ENCODE peak calls at places on chromosome 15, in five cellular contexts. Y is endodermal cell, X is A549, D is activated T-cell treated with anti-CD3 and anti-CD28 coated beads for 24 hours, F is lower leg skin. H is an unnamed sample.

GRCh38 chr15:29428925-29429573 is 159.4 kb upstream of the NSMCE3 start:
- DNase-seq in Y (no peak), X (no peak), D (no peak), F (peak), H (no peak)

GRCh38 chr15:70100495-70101331 is 3.0 kb upstream of the TLE3 start:
- DNase-seq in X (peak), Y (peak), D (peak), F (peak), H (peak)

GRCh38 chr15:77645602-77646001 is 12.9 kb upstream of the LINGO1 start:
- DNase-seq in X (no peak), D (no peak), Y (no peak), F (no peak), H (no peak)

GRCh38 chr15:35308802-35309201 is 223.7 kb upstream of the NANOGP8 start:
- DNase-seq in D (no peak), F (no peak), X (no peak), Y (no peak), H (no peak)

GRCh38 chr15:87619161-87619960 is 637.2 kb downstream of the NTRK3 start:
- DNase-seq in X (no peak), D (no peak), Y (peak), F (no peak), H (peak)

GRCh38 chr15:82572311-82572710 is 32.1 kb upstream of the RPS17 start:
- DNase-seq in X (no peak), D (no peak), F (no peak), Y (no peak), H (no peak)

GRCh38 chr15:40493089-40493840 is 22.5 kb downstream of the CHST14 start:
- DNase-seq in F (no peak), X (no peak), D (peak), Y (no peak), H (no peak)

GRCh38 chr15:66842710-66843441 is 140.8 kb downstream of the SMAD6 start:
- DNase-seq in D (no peak), Y (peak), X (peak), F (peak), H (peak)

GRCh38 chr15:100879461-100880138 is at the start of gene ALDH1A3:
- DNase-seq in Y (peak), X (peak), F (no peak), D (peak), H (peak)

GRCh38 chr15:58980351-58980939 is 7.0 kb upstream of the RNF111 start:
- DNase-seq in F (no peak), D (no peak), X (peak), Y (no peak), H (no peak)

GRCh38 chr15:58555168-58556027 is 123.6 kb downstream of the LIPC start:
- DNase-seq in Y (peak), D (no peak), X (no peak), F (peak), H (no peak)

GRCh38 chr15:24760066-24760465 is 84.5 kb downstream of the NPAP1 start:
- DNase-seq in D (no peak), Y (no peak), F (no peak), X (no peak), H (no peak)

GRCh38 chr15:96619171-96619570 is 288.7 kb downstream of the NR2F2 start:
- DNase-seq in Y (peak), D (no peak), F (no peak), X (no peak), H (no peak)

GRCh38 chr15:101046826-101047225 is 127.7 kb downstream of the LRRK1 start:
- DNase-seq in D (no peak), X (no peak), F (peak), Y (peak), H (no peak)

GRCh38 chr15:77541421-77542181 is 91.1 kb downstream of the LINGO1 start:
- DNase-seq in X (no peak), D (no peak), F (no peak), Y (peak), H (peak)

GRCh38 chr15:69713726-69714559 is 261.3 kb downstream of the RPLP1 start:
- DNase-seq in Y (no peak), X (no peak), D (peak), F (no peak), H (no peak)

GRCh38 chr15:70093070-70093469 is 4.6 kb downstream of the TLE3 start:
- DNase-seq in Y (no peak), D (no peak), X (no peak), F (no peak), H (no peak)

GRCh38 chr15:68812069-68812468 is 8.6 kb downstream of the ANP32A start:
- DNase-seq in X (no peak), Y (no peak), F (peak), D (no peak), H (no peak)

GRCh38 chr15:76866716-76867321 is 38.3 kb downstream of the SCAPER start:
- DNase-seq in Y (no peak), D (no peak), F (no peak), X (peak), H (no peak)

GRCh38 chr15:85168642-85169173 is 187.1 kb downstream of the PDE8A start:
- DNase-seq in X (peak), Y (peak), D (peak), F (no peak), H (no peak)

GRCh38 chr15:71687902-71688508 is 122.3 kb upstream of the NR2E3 start:
- DNase-seq in X (no peak), Y (no peak), F (no peak), D (no peak), H (no peak)

GRCh38 chr15:92638291-92638708 is 17.3 kb downstream of the FAM174B start:
- DNase-seq in Y (no peak), F (peak), D (no peak), X (no peak), H (no peak)

GRCh38 chr15:101162701-101163483 is 89.0 kb downstream of the CHSY1 start:
- DNase-seq in F (no peak), D (no peak), X (no peak), Y (no peak), H (peak)

GRCh38 chr15:74604983-74605809 is 10.4 kb upstream of the CLK3 start:
- DNase-seq in X (no peak), Y (no peak), D (no peak), F (no peak), H (no peak)

GRCh38 chr15:58440922-58441321 is 9.1 kb downstream of the LIPC start:
- DNase-seq in Y (peak), X (peak), F (peak), D (no peak), H (no peak)

GRCh38 chr15:35060591-35060990 is 24.5 kb downstream of the NANOGP8 start:
- DNase-seq in F (no peak), X (no peak), Y (no peak), D (no peak), H (no peak)

GRCh38 chr15:87639305-87640011 is 617.1 kb downstream of the NTRK3 start:
- DNase-seq in D (no peak), X (no peak), Y (peak), F (no peak), H (no peak)